ENCODE peak calls at places on chromosome 11, in four cellular contexts. One of them, this sample, is unnamed.

GRCh38 chr11:3199537-3200295 is 18.9 kb downstream of the MRGPRG start:
- DNase-seq in psoas muscle: no peak
- DNase-seq in left colon: peak
- DNase-seq in amniotic stem cell: no peak
- DNase-seq in this sample: no peak

GRCh38 chr11:62881579-62882427 is 1.1 kb downstream of the SLC3A2 start:
- DNase-seq in amniotic stem cell: peak
- DNase-seq in psoas muscle: peak
- DNase-seq in left colon: peak
- DNase-seq in this sample: peak

GRCh38 chr11:20002312-20003216 is 157.7 kb downstream of the DBX1 start:
- DNase-seq in psoas muscle: no peak
- DNase-seq in amniotic stem cell: no peak
- DNase-seq in left colon: no peak
- DNase-seq in this sample: no peak

GRCh38 chr11:128734439-128735224 is 40.8 kb downstream of the FLI1 start:
- DNase-seq in amniotic stem cell: no peak
- DNase-seq in psoas muscle: no peak
- DNase-seq in left colon: peak
- DNase-seq in this sample: no peak

GRCh38 chr11:65574147-65574962 is 1.5 kb upstream of the EHBP1L1 start:
- DNase-seq in amniotic stem cell: peak
- DNase-seq in left colon: peak
- DNase-seq in psoas muscle: peak
- DNase-seq in this sample: peak

GRCh38 chr11:45431301-45432018 is 145.3 kb upstream of the SYT13 start:
- DNase-seq in psoas muscle: no peak
- DNase-seq in left colon: no peak
- DNase-seq in amniotic stem cell: no peak
- DNase-seq in this sample: no peak

GRCh38 chr11:100965346-100965745 is 164.3 kb downstream of the PGR start:
- DNase-seq in left colon: no peak
- DNase-seq in amniotic stem cell: no peak
- DNase-seq in psoas muscle: no peak
- DNase-seq in this sample: no peak

GRCh38 chr11:11382858-11383532 is 29.9 kb upstream of the CSNK2A3 start:
- DNase-seq in psoas muscle: no peak
- DNase-seq in amniotic stem cell: no peak
- DNase-seq in left colon: no peak
- DNase-seq in this sample: no peak

GRCh38 chr11:114122668-114123067 is 63.2 kb downstream of the ZBTB16 start:
- DNase-seq in amniotic stem cell: no peak
- DNase-seq in left colon: no peak
- DNase-seq in psoas muscle: no peak
- DNase-seq in this sample: no peak

GRCh38 chr11:68273056-68273738 is 1.4 kb upstream of the C11orf24 start:
- DNase-seq in left colon: no peak
- DNase-seq in amniotic stem cell: no peak
- DNase-seq in psoas muscle: no peak
- DNase-seq in this sample: no peak

GRCh38 chr11:115581871-115582639 is 77.8 kb upstream of the CADM1 start:
- DNase-seq in amniotic stem cell: no peak
- DNase-seq in psoas muscle: no peak
- DNase-seq in left colon: peak
- DNase-seq in this sample: no peak

GRCh38 chr11:48063424-48063978 is 83.1 kb downstream of the PTPRJ start:
- DNase-seq in amniotic stem cell: peak
- DNase-seq in left colon: no peak
- DNase-seq in psoas muscle: peak
- DNase-seq in this sample: no peak

GRCh38 chr11:106999203-106999602 is 19.1 kb downstream of the GUCY1A2 start:
- DNase-seq in left colon: no peak
- DNase-seq in psoas muscle: no peak
- DNase-seq in amniotic stem cell: no peak
- DNase-seq in this sample: no peak

GRCh38 chr11:128045094-128045725 is 542.1 kb downstream of the ETS1 start:
- DNase-seq in left colon: no peak
- DNase-seq in amniotic stem cell: no peak
- DNase-seq in psoas muscle: no peak
- DNase-seq in this sample: no peak

GRCh38 chr11:59200421-59200746 is 12.3 kb downstream of the MPEG1 start:
- DNase-seq in amniotic stem cell: no peak
- DNase-seq in psoas muscle: no peak
- DNase-seq in left colon: no peak
- DNase-seq in this sample: no peak

GRCh38 chr11:114162719-114163123 is 103.2 kb downstream of the ZBTB16 start:
- DNase-seq in left colon: peak
- DNase-seq in amniotic stem cell: peak
- DNase-seq in psoas muscle: peak
- DNase-seq in this sample: peak

GRCh38 chr11:93577291-93577690 is 34.1 kb upstream of the SMCO4 start:
- DNase-seq in psoas muscle: no peak
- DNase-seq in amniotic stem cell: no peak
- DNase-seq in left colon: no peak
- DNase-seq in this sample: no peak

GRCh38 chr11:17986007-17986710 is 26.7 kb downstream of the SERGEF start:
- DNase-seq in psoas muscle: peak
- DNase-seq in amniotic stem cell: no peak
- DNase-seq in left colon: no peak
- DNase-seq in this sample: no peak

GRCh38 chr11:2399488-2400068 is 972 bp upstream of the TSSC4 start:
- DNase-seq in psoas muscle: no peak
- DNase-seq in amniotic stem cell: no peak
- DNase-seq in left colon: no peak
- DNase-seq in this sample: no peak

This sample was measured in GOT3.